ENCODE peak calls at places on chromosome 12, in ten cellular contexts. One of them, this sample, is unnamed.

GRCh38 chr12:80946591-80946990 is 8.9 kb upstream of the LIN7A start:
- DNase-seq in glutamatergic neuron: no peak
- DNase-seq in AG09319: no peak
- DNase-seq in HTR-8/SVneo: no peak
- DNase-seq in COR-L47: no peak
- DNase-seq in H4: no peak
- DNase-seq in activated CD4-positive, alpha-beta T cell treated with anti-CD3 and anti-CD28 coated beads for 24 hours: no peak
- DNase-seq in AG10803: peak; percentile 22
- DNase-seq in GM10248: no peak
- DNase-seq in KBM-7: no peak
- DNase-seq in this sample: no peak

GRCh38 chr12:113724703-113725556 is 241.2 kb downstream of the RBM19 start:
- DNase-seq in glutamatergic neuron: no peak
- DNase-seq in AG09319: no peak
- DNase-seq in HTR-8/SVneo: no peak
- DNase-seq in COR-L47: peak; percentile 23
- DNase-seq in H4: no peak
- DNase-seq in activated CD4-positive, alpha-beta T cell treated with anti-CD3 and anti-CD28 coated beads for 24 hours: no peak
- DNase-seq in AG10803: no peak
- DNase-seq in GM10248: no peak
- DNase-seq in KBM-7: no peak
- DNase-seq in this sample: no peak

GRCh38 chr12:112796067-112796466 is 4.5 kb downstream of the RPH3A start:
- DNase-seq in glutamatergic neuron: no peak
- DNase-seq in AG09319: no peak
- DNase-seq in HTR-8/SVneo: no peak
- DNase-seq in COR-L47: no peak
- DNase-seq in H4: peak; percentile 47
- DNase-seq in activated CD4-positive, alpha-beta T cell treated with anti-CD3 and anti-CD28 coated beads for 24 hours: no peak
- DNase-seq in AG10803: no peak
- DNase-seq in GM10248: no peak
- DNase-seq in KBM-7: no peak
- DNase-seq in this sample: no peak

GRCh38 chr12:8493084-8493483 is 20.2 kb upstream of the CLEC4D start:
- DNase-seq in glutamatergic neuron: no peak
- DNase-seq in AG09319: no peak
- DNase-seq in HTR-8/SVneo: no peak
- DNase-seq in COR-L47: no peak
- DNase-seq in H4: no peak
- DNase-seq in activated CD4-positive, alpha-beta T cell treated with anti-CD3 and anti-CD28 coated beads for 24 hours: peak; percentile 18
- DNase-seq in AG10803: no peak
- DNase-seq in GM10248: peak; percentile 75
- DNase-seq in KBM-7: peak; percentile 86
- DNase-seq in this sample: no peak

GRCh38 chr12:6280672-6281071 is 29.8 kb upstream of the PLEKHG6 start:
- DNase-seq in glutamatergic neuron: no peak
- DNase-seq in AG09319: no peak
- DNase-seq in HTR-8/SVneo: no peak
- DNase-seq in COR-L47: no peak
- DNase-seq in H4: no peak
- DNase-seq in activated CD4-positive, alpha-beta T cell treated with anti-CD3 and anti-CD28 coated beads for 24 hours: no peak
- DNase-seq in AG10803: no peak
- DNase-seq in GM10248: no peak
- DNase-seq in KBM-7: no peak
- DNase-seq in this sample: no peak

GRCh38 chr12:42961395-42961794 is 371.8 kb upstream of the PRICKLE1 start:
- DNase-seq in glutamatergic neuron: no peak
- DNase-seq in AG09319: no peak
- DNase-seq in HTR-8/SVneo: peak; percentile 39
- DNase-seq in COR-L47: no peak
- DNase-seq in H4: peak; percentile 74
- DNase-seq in activated CD4-positive, alpha-beta T cell treated with anti-CD3 and anti-CD28 coated beads for 24 hours: no peak
- DNase-seq in AG10803: peak; percentile 69
- DNase-seq in GM10248: no peak
- DNase-seq in KBM-7: no peak
- DNase-seq in this sample: no peak

GRCh38 chr12:71810905-71811304 is 28.7 kb upstream of the TBC1D15 start:
- DNase-seq in glutamatergic neuron: no peak
- DNase-seq in AG09319: no peak
- DNase-seq in HTR-8/SVneo: no peak
- DNase-seq in COR-L47: no peak
- DNase-seq in H4: no peak
- DNase-seq in activated CD4-positive, alpha-beta T cell treated with anti-CD3 and anti-CD28 coated beads for 24 hours: no peak
- DNase-seq in AG10803: no peak
- DNase-seq in GM10248: no peak
- DNase-seq in KBM-7: no peak
- DNase-seq in this sample: no peak

GRCh38 chr12:52184813-52185212 is 7.0 kb downstream of the KRT80 start:
- DNase-seq in glutamatergic neuron: peak; percentile 10
- DNase-seq in AG09319: no peak
- DNase-seq in HTR-8/SVneo: no peak
- DNase-seq in COR-L47: no peak
- DNase-seq in H4: no peak
- DNase-seq in activated CD4-positive, alpha-beta T cell treated with anti-CD3 and anti-CD28 coated beads for 24 hours: no peak
- DNase-seq in AG10803: no peak
- DNase-seq in GM10248: no peak
- DNase-seq in KBM-7: no peak
- DNase-seq in this sample: no peak

GRCh38 chr12:71938728-71939385 is at the start of gene TPH2:
- DNase-seq in glutamatergic neuron: peak; percentile 82
- DNase-seq in AG09319: no peak
- DNase-seq in HTR-8/SVneo: peak; percentile 41
- DNase-seq in COR-L47: no peak
- DNase-seq in H4: peak; percentile 70
- DNase-seq in activated CD4-positive, alpha-beta T cell treated with anti-CD3 and anti-CD28 coated beads for 24 hours: peak; percentile 1
- DNase-seq in AG10803: peak; percentile 31
- DNase-seq in GM10248: peak; percentile 25
- DNase-seq in KBM-7: peak; percentile 92
- DNase-seq in this sample: peak; percentile 2

GRCh38 chr12:62676521-62677307 is 210.1 kb downstream of the MON2 start:
- DNase-seq in glutamatergic neuron: no peak
- DNase-seq in AG09319: no peak
- DNase-seq in HTR-8/SVneo: no peak
- DNase-seq in COR-L47: no peak
- DNase-seq in H4: no peak
- DNase-seq in activated CD4-positive, alpha-beta T cell treated with anti-CD3 and anti-CD28 coated beads for 24 hours: no peak
- DNase-seq in AG10803: no peak
- DNase-seq in GM10248: no peak
- DNase-seq in KBM-7: no peak
- DNase-seq in this sample: no peak

GRCh38 chr12:102061096-102061555 is 665 bp downstream of the WASHC3 start:
- DNase-seq in glutamatergic neuron: no peak
- DNase-seq in AG09319: no peak
- DNase-seq in HTR-8/SVneo: no peak
- DNase-seq in COR-L47: no peak
- DNase-seq in H4: no peak
- DNase-seq in activated CD4-positive, alpha-beta T cell treated with anti-CD3 and anti-CD28 coated beads for 24 hours: no peak
- DNase-seq in AG10803: peak; percentile 5
- DNase-seq in GM10248: peak; percentile 47
- DNase-seq in KBM-7: peak; percentile 48
- DNase-seq in this sample: no peak

GRCh38 chr12:95169368-95169767 is 47.9 kb downstream of the FGD6 start:
- DNase-seq in glutamatergic neuron: no peak
- DNase-seq in AG09319: no peak
- DNase-seq in HTR-8/SVneo: peak; percentile 59
- DNase-seq in COR-L47: no peak
- DNase-seq in H4: peak; percentile 36
- DNase-seq in activated CD4-positive, alpha-beta T cell treated with anti-CD3 and anti-CD28 coated beads for 24 hours: no peak
- DNase-seq in AG10803: peak; percentile 47
- DNase-seq in GM10248: no peak
- DNase-seq in KBM-7: peak; percentile 17
- DNase-seq in this sample: no peak

GRCh38 chr12:46963977-46964376 is 115.4 kb upstream of the PCED1B start:
- DNase-seq in glutamatergic neuron: no peak
- DNase-seq in AG09319: peak; percentile 78
- DNase-seq in HTR-8/SVneo: peak; percentile 48
- DNase-seq in COR-L47: no peak
- DNase-seq in H4: no peak
- DNase-seq in activated CD4-positive, alpha-beta T cell treated with anti-CD3 and anti-CD28 coated beads for 24 hours: no peak
- DNase-seq in AG10803: peak; percentile 89
- DNase-seq in GM10248: no peak
- DNase-seq in KBM-7: no peak
- DNase-seq in this sample: no peak

GRCh38 chr12:39972119-39972518 is 133.8 kb downstream of the SLC2A13 start:
- DNase-seq in glutamatergic neuron: no peak
- DNase-seq in AG09319: no peak
- DNase-seq in HTR-8/SVneo: no peak
- DNase-seq in COR-L47: no peak
- DNase-seq in H4: no peak
- DNase-seq in activated CD4-positive, alpha-beta T cell treated with anti-CD3 and anti-CD28 coated beads for 24 hours: no peak
- DNase-seq in AG10803: peak; percentile 60
- DNase-seq in GM10248: no peak
- DNase-seq in KBM-7: peak; percentile 55
- DNase-seq in this sample: no peak

GRCh38 chr12:65170245-65170881 is 980 bp downstream of the LEMD3 start:
- DNase-seq in glutamatergic neuron: peak; percentile 70
- DNase-seq in AG09319: no peak
- DNase-seq in HTR-8/SVneo: peak; percentile 29
- DNase-seq in COR-L47: no peak
- DNase-seq in H4: no peak
- DNase-seq in activated CD4-positive, alpha-beta T cell treated with anti-CD3 and anti-CD28 coated beads for 24 hours: peak; percentile 40
- DNase-seq in AG10803: peak; percentile 36
- DNase-seq in GM10248: peak; percentile 74
- DNase-seq in KBM-7: peak; percentile 70
- DNase-seq in this sample: peak; percentile 7

GRCh38 chr12:132986885-132987225 is 688 bp downstream of the ZNF26 start:
- DNase-seq in glutamatergic neuron: no peak
- DNase-seq in AG09319: no peak
- DNase-seq in HTR-8/SVneo: no peak
- DNase-seq in COR-L47: no peak
- DNase-seq in H4: no peak
- DNase-seq in activated CD4-positive, alpha-beta T cell treated with anti-CD3 and anti-CD28 coated beads for 24 hours: no peak
- DNase-seq in AG10803: peak; percentile 9
- DNase-seq in GM10248: no peak
- DNase-seq in KBM-7: no peak
- DNase-seq in this sample: no peak

GRCh38 chr12:739349-739748 is 13.0 kb upstream of the WNK1 start:
- DNase-seq in glutamatergic neuron: no peak
- DNase-seq in AG09319: no peak
- DNase-seq in HTR-8/SVneo: no peak
- DNase-seq in COR-L47: no peak
- DNase-seq in H4: no peak
- DNase-seq in activated CD4-positive, alpha-beta T cell treated with anti-CD3 and anti-CD28 coated beads for 24 hours: no peak
- DNase-seq in AG10803: no peak
- DNase-seq in GM10248: no peak
- DNase-seq in KBM-7: no peak
- DNase-seq in this sample: no peak

GRCh38 chr12:98736352-98737326 is 91.5 kb downstream of the APAF1 start:
- DNase-seq in glutamatergic neuron: no peak
- DNase-seq in AG09319: no peak
- DNase-seq in HTR-8/SVneo: no peak
- DNase-seq in COR-L47: peak; percentile 83
- DNase-seq in H4: peak; percentile 53
- DNase-seq in activated CD4-positive, alpha-beta T cell treated with anti-CD3 and anti-CD28 coated beads for 24 hours: no peak
- DNase-seq in AG10803: no peak
- DNase-seq in GM10248: no peak
- DNase-seq in KBM-7: no peak
- DNase-seq in this sample: no peak

GRCh38 chr12:119840617-119841016 is 36.5 kb downstream of the CIT start:
- DNase-seq in glutamatergic neuron: no peak
- DNase-seq in AG09319: no peak
- DNase-seq in HTR-8/SVneo: no peak
- DNase-seq in COR-L47: no peak
- DNase-seq in H4: no peak
- DNase-seq in activated CD4-positive, alpha-beta T cell treated with anti-CD3 and anti-CD28 coated beads for 24 hours: no peak
- DNase-seq in AG10803: no peak
- DNase-seq in GM10248: no peak
- DNase-seq in KBM-7: no peak
- DNase-seq in this sample: no peak

GRCh38 chr12:15404485-15404884 is 82.2 kb downstream of the PTPRO start:
- DNase-seq in glutamatergic neuron: no peak
- DNase-seq in AG09319: no peak
- DNase-seq in HTR-8/SVneo: no peak
- DNase-seq in COR-L47: no peak
- DNase-seq in H4: no peak
- DNase-seq in activated CD4-positive, alpha-beta T cell treated with anti-CD3 and anti-CD28 coated beads for 24 hours: no peak
- DNase-seq in AG10803: no peak
- DNase-seq in GM10248: no peak
- DNase-seq in KBM-7: no peak
- DNase-seq in this sample: no peak

GRCh38 chr12:7303230-7303629 is 642 bp upstream of the ACSM4 start:
- DNase-seq in glutamatergic neuron: no peak
- DNase-seq in AG09319: no peak
- DNase-seq in HTR-8/SVneo: no peak
- DNase-seq in COR-L47: no peak
- DNase-seq in H4: peak; percentile 62
- DNase-seq in activated CD4-positive, alpha-beta T cell treated with anti-CD3 and anti-CD28 coated beads for 24 hours: no peak
- DNase-seq in AG10803: peak; percentile 3
- DNase-seq in GM10248: no peak
- DNase-seq in KBM-7: no peak
- DNase-seq in this sample: no peak

GRCh38 chr12:93107514-93107942 is 178.4 kb upstream of the EEA1 start:
- DNase-seq in glutamatergic neuron: no peak
- DNase-seq in AG09319: no peak
- DNase-seq in HTR-8/SVneo: no peak
- DNase-seq in COR-L47: no peak
- DNase-seq in H4: no peak
- DNase-seq in activated CD4-positive, alpha-beta T cell treated with anti-CD3 and anti-CD28 coated beads for 24 hours: no peak
- DNase-seq in AG10803: no peak
- DNase-seq in GM10248: no peak
- DNase-seq in KBM-7: no peak
- DNase-seq in this sample: no peak

GRCh38 chr12:110338754-110339153 is 57.7 kb downstream of the ATP2A2 start:
- DNase-seq in glutamatergic neuron: no peak
- DNase-seq in AG09319: no peak
- DNase-seq in HTR-8/SVneo: no peak
- DNase-seq in COR-L47: peak; percentile 12
- DNase-seq in H4: no peak
- DNase-seq in activated CD4-positive, alpha-beta T cell treated with anti-CD3 and anti-CD28 coated beads for 24 hours: no peak
- DNase-seq in AG10803: no peak
- DNase-seq in GM10248: peak; percentile 33
- DNase-seq in KBM-7: peak; percentile 53
- DNase-seq in this sample: no peak

GRCh38 chr12:100141666-100141997 is 1.0 kb downstream of the BLTP3B start:
- DNase-seq in glutamatergic neuron: no peak
- DNase-seq in AG09319: peak; percentile 56
- DNase-seq in HTR-8/SVneo: peak; percentile 53
- DNase-seq in COR-L47: no peak
- DNase-seq in H4: peak; percentile 61
- DNase-seq in activated CD4-positive, alpha-beta T cell treated with anti-CD3 and anti-CD28 coated beads for 24 hours: peak; percentile 19
- DNase-seq in AG10803: peak; percentile 89
- DNase-seq in GM10248: no peak
- DNase-seq in KBM-7: peak; percentile 65
- DNase-seq in this sample: no peak

GRCh38 chr12:76757694-76758093 is 6.2 kb upstream of the ZDHHC17 start:
- DNase-seq in glutamatergic neuron: no peak
- DNase-seq in AG09319: no peak
- DNase-seq in HTR-8/SVneo: no peak
- DNase-seq in COR-L47: no peak
- DNase-seq in H4: no peak
- DNase-seq in activated CD4-positive, alpha-beta T cell treated with anti-CD3 and anti-CD28 coated beads for 24 hours: no peak
- DNase-seq in AG10803: peak; percentile 40
- DNase-seq in GM10248: no peak
- DNase-seq in KBM-7: no peak
- DNase-seq in this sample: no peak

GRCh38 chr12:53825246-53826081 is 73.7 kb upstream of the CISTR start:
- DNase-seq in glutamatergic neuron: no peak
- DNase-seq in AG09319: no peak
- DNase-seq in HTR-8/SVneo: no peak
- DNase-seq in COR-L47: no peak
- DNase-seq in H4: peak; percentile 62
- DNase-seq in activated CD4-positive, alpha-beta T cell treated with anti-CD3 and anti-CD28 coated beads for 24 hours: no peak
- DNase-seq in AG10803: no peak
- DNase-seq in GM10248: no peak
- DNase-seq in KBM-7: no peak
- DNase-seq in this sample: no peak

GRCh38 chr12:45214739-45215418 is 1.0 kb upstream of the ANO6 start:
- DNase-seq in glutamatergic neuron: no peak
- DNase-seq in AG09319: no peak
- DNase-seq in HTR-8/SVneo: no peak
- DNase-seq in COR-L47: no peak
- DNase-seq in H4: no peak
- DNase-seq in activated CD4-positive, alpha-beta T cell treated with anti-CD3 and anti-CD28 coated beads for 24 hours: no peak
- DNase-seq in AG10803: peak; percentile 47
- DNase-seq in GM10248: no peak
- DNase-seq in KBM-7: peak; percentile 46
- DNase-seq in this sample: no peak

GRCh38 chr12:110825530-110825929 is 21.3 kb upstream of the CCDC63 start:
- DNase-seq in glutamatergic neuron: no peak
- DNase-seq in AG09319: no peak
- DNase-seq in HTR-8/SVneo: no peak
- DNase-seq in COR-L47: no peak
- DNase-seq in H4: no peak
- DNase-seq in activated CD4-positive, alpha-beta T cell treated with anti-CD3 and anti-CD28 coated beads for 24 hours: no peak
- DNase-seq in AG10803: no peak
- DNase-seq in GM10248: no peak
- DNase-seq in KBM-7: no peak
- DNase-seq in this sample: no peak

This sample was measured in substantia nigra.